ENCODE peak calls at places on chromosomes 2 and 18, in seven cellular contexts. O, P, Z, T, D, G and N are unnamed samples. For H3K4me1, the result is how much of the 10 kb centered on the place peaks cover.

GRCh38 chr2:65429799-65430514 is 2.4 kb downstream of the SPRED2 start:
- DNase-seq in O (no peak), P (no peak), Z (no peak), T (no peak), D (peak), G (peak), N (no peak)

GRCh38 chr2:202037086-202037485 is 3.4 kb downstream of the FZD7 start:
- DNase-seq in O (peak), P (no peak), Z (no peak), T (peak), D (no peak), G (peak), N (no peak)

GRCh38 chr2:96150791-96151594 is 5.8 kb upstream of the DUSP2 start:
- DNase-seq in O (no peak), P (no peak), Z (no peak), T (no peak), D (no peak), G (no peak), N (no peak)

GRCh38 chr2:31239842-31240198 is 5.9 kb downstream of the EHD3 start:
- DNase-seq in O (no peak), P (no peak), Z (no peak), T (peak), D (peak), G (peak), N (peak)

GRCh38 chr18:79434611-79435010 is 38.9 kb downstream of the NFATC1 start:
- DNase-seq in O (no peak), P (no peak), Z (no peak), T (no peak), D (no peak), G (no peak), N (no peak)

GRCh38 chr2:121285077-121285449 is at the start of gene TFCP2L1:
- DNase-seq in O (no peak), P (peak), Z (peak), T (no peak), D (peak), G (no peak), N (peak)

GRCh38 chr2:121408641-121409040 is 122.0 kb upstream of the RNU4ATAC start:
- DNase-seq in O (no peak), P (no peak), Z (no peak), T (peak), D (no peak), G (no peak), N (no peak)

GRCh38 chr2:13638181-13638580 is 921.4 kb downstream of the TRIB2 start:
- DNase-seq in O (no peak), P (no peak), Z (no peak), T (peak), D (peak), G (no peak), N (no peak)

GRCh38 chr2:179226203-179226960 is 38.2 kb downstream of the SESTD1 start:
- DNase-seq in O (no peak), P (no peak), Z (no peak), T (no peak), D (no peak), G (no peak), N (no peak)

GRCh38 chr2:95728878-95729511 is 137.2 kb downstream of the TRIM43 start:
- DNase-seq in O (peak), P (peak), Z (no peak), T (peak), D (peak), G (peak), N (peak)

GRCh38 chr2:30686000-30686399 is 121.2 kb downstream of the CAPN13 start:
- DNase-seq in O (no peak), P (peak), Z (no peak), T (no peak), D (peak), G (no peak), N (peak)

GRCh38 chr2:6231166-6231565 is 539.0 kb downstream of the SOX11 start:
- DNase-seq in O (no peak), P (no peak), Z (no peak), T (no peak), D (peak), G (no peak), N (no peak)

DNA sequence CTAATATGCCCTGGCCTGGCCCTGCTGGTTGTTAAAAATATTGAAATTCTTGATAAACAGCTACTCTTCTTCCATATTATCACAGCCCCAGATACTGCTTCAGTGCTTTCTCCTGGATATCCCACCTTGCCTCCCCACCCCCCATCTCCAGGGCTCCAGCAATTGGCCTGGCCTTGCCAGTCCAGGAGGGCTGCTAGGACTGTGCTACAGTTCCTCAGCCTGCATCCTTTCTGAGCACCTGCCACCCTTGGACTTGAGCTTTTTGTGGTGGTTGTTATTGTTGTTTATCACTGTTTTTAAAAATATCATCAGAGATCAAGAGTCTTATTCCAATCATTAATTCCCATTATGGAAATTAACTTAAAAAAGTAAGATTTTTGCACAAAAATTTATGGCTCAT is 13.5 kb downstream of the HNMT start:
- DNase-seq in O (no peak), P (no peak), Z (no peak), T (no peak), D (no peak), G (no peak), N (no peak)
- H2AK5ac ChIP-seq in O (no peak), P (no peak), Z (no peak), T (no peak), D (no peak), G (no peak), N (no peak)

DNA sequence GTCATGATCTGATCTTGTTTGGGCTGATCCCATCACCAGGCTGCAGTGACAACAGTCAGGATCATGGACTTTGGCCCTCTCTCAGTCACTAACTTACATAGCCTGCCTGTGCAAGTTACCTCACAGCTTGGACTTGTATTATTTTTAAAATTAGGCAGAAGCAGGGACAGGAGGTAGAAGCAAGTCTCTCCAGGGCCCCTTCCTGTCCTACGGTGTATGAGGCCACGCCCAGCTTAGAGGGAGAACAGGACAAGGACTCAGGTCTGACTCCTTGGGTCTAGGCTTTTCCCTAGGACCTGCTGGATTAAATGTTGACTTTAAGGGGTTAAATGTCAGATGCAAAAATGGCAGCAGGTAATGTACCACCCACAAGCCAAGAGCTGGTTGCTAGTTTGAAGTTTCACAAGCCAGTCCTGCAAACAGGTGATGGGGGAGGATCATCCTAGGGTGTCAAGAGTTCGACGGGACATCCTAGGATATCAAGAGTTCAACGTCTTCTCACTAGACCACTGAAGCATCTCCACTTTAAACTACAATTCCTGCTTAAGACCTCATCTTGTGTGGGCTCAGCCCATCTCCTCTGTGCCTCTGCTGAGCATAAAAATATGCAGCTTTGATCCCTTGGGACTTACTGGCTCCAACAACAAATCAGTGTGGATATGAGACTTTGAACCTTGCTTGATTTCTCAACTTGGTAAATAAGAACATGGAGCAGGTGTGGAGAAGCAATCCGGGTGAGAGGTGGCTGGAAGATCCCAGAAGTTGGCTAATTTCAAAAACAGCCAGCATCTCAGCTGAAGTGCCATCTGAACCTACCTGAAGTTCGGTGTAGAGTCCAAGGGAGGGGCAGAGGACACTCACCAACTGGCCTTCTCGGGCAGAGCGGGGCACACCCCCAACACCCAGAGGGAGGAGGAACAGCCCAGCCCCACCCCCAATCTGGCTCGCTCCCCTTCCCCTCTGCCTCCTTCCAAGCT is 39.5 kb downstream of the SFXN5 start:
- DNase-seq in O (no peak), P (no peak), Z (no peak), T (no peak), D (no peak), G (no peak), N (no peak)
- H3K4me1 ChIP-seq in O (under half), P (under half), Z (under half), T (under half), D (under half), G (under half), N (under half)

DNA sequence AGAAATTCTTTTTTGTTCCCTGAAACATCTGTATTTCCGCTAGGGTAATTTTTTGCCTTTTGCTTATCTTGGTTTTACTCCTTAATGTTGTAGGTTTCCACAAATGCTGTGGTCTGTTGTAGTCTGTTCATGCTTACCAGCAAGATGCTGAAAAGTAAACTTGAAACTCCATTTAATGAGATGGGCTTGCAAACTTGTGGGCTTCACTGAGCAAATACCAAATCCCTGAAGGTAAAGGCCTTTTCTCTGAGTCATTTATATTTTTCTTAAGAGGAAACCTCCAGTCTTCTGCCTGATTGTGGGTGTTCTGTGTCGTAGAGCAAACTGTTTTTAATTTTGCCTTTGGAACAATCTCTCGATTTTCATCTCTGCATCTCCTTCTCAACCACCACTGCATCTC is 9.3 kb downstream of the SP140 start:
- DNase-seq in O (no peak), P (no peak), Z (no peak), T (peak), D (no peak), G (no peak), N (no peak)
- H2AK5ac ChIP-seq in O (no peak), P (no peak), Z (no peak), T (no peak), D (no peak), G (no peak), N (no peak)

GRCh38 chr2:134287323-134287722 is 33.5 kb downstream of the MGAT5 start:
- DNase-seq in O (no peak), P (no peak), Z (no peak), T (no peak), D (no peak), G (no peak), N (no peak)

GRCh38 chr2:134292514-134292913 is 38.6 kb downstream of the MGAT5 start:
- DNase-seq in O (no peak), P (peak), Z (no peak), T (no peak), D (no peak), G (no peak), N (no peak)

GRCh38 chr2:134289225-134289624 is 35.4 kb downstream of the MGAT5 start:
- DNase-seq in O (no peak), P (no peak), Z (no peak), T (no peak), D (no peak), G (no peak), N (no peak)

GRCh38 chr2:134288814-134289213 is 34.9 kb downstream of the MGAT5 start:
- DNase-seq in O (no peak), P (no peak), Z (no peak), T (no peak), D (no peak), G (no peak), N (no peak)

GRCh38 chr2:134290363-134290762 is 36.5 kb downstream of the MGAT5 start:
- DNase-seq in O (no peak), P (no peak), Z (no peak), T (no peak), D (no peak), G (no peak), N (no peak)
- H3K4me1 ChIP-seq in O (under half), P (under half), Z (under half), T (under half), D (under half), G (under half), N (under half)

DNA sequence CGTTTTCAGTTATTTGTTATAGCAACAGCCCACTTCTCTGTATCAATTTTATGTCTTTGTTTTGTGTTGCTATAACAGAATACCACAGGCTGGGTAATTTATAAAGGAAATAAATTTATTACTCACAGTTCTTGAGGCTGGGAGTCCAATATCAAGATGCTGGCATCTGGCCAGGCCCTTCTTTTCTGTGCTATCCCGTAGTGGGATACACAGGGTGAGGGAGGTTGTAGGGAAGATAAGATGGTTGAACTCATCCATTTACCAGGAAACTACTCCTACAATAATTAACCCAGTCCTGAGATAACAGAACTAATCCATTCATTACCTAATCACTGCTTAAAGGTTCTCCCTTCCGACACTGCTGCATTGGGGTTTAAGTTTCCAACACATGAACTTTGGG is 220.7 kb downstream of the TPGS2 start:
- DNase-seq in O (no peak), P (peak), Z (no peak), T (no peak), D (no peak), G (no peak), N (no peak)
- H2AK5ac ChIP-seq in O (no peak), P (no peak), Z (no peak), T (no peak), D (no peak), G (no peak), N (no peak)

GRCh38 chr2:106197878-106198277 is 3.8 kb upstream of the UXS1 start:
- DNase-seq in O (no peak), P (peak), Z (no peak), T (peak), D (peak), G (peak), N (no peak)
- H3K4me1 ChIP-seq in O (under half), P (under half), Z (under half), T (under half), D (under half), G (under half), N (under half)

DNA sequence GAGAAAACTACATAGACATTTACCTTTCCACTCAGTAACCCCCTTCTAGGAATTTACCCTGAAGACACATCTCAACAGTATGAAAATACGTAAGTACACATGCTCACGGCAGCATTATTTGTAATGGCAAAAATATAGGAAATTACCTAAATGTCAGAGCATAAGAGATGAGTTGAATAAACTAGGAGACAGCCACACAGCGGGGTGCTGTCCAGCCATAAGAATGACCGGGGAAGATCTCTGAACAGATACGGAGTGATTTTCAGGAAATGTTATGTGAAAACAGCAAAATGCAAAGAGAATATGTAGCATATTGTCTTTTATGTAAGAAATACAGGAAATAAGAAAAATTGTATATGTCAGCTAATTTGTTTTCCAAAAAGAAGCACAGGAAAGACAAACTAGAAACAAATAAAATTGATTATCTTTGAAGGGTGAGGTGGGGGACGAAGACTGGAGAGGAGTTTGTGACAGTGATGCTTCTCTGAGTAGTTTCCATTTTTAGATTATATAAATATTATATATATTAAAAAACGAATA is 195.3 kb downstream of the HAUS1 start:
- DNase-seq in O (no peak), P (no peak), Z (no peak), T (no peak), D (no peak), G (no peak), N (no peak)
- H2AK5ac ChIP-seq in O (no peak), P (no peak), Z (no peak), T (no peak), D (no peak), G (no peak), N (no peak)

GRCh38 chr2:54561010-54561409 is 104.9 kb downstream of the SPTBN1 start:
- DNase-seq in O (no peak), P (no peak), Z (no peak), T (no peak), D (no peak), G (no peak), N (no peak)

GRCh38 chr2:54560146-54560881 is 104.2 kb downstream of the SPTBN1 start:
- DNase-seq in O (no peak), P (no peak), Z (no peak), T (peak), D (peak), G (peak), N (no peak)

GRCh38 chr2:54558188-54558975 is 102.3 kb downstream of the SPTBN1 start:
- DNase-seq in O (peak), P (peak), Z (peak), T (peak), D (peak), G (peak), N (peak)

GRCh38 chr2:54558976-54559410 is 102.9 kb downstream of the SPTBN1 start:
- DNase-seq in O (no peak), P (peak), Z (no peak), T (no peak), D (peak), G (peak), N (no peak)

DNA sequence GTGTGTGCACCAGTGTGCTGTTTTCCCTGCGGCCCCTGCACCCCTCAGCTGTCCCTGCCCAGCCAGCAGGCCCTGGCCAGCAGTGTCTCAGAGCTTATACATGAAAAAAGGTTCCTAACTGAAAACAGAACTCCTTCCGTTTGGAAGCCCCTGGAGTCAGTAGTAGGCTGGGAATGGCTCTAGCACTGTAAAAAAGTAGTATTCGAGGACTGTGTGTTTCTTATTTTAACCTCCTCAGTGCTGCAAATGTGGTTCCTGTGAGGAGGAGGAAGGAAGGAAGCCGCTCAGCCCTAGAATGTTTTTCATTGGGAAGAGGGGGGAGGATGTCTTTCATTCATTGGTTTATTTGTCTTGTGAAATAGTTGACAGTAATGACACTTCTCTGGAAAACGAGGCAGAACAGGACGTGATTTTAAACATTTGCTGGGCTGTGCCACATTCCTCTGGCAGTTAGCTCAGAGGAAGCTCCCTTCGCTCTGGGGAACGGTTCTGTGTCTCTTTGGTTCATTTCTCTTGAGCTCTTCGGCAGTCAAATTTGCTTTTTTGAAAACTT is 103.5 kb downstream of the SPTBN1 start:
- DNase-seq in O (no peak), P (peak), Z (no peak), T (peak), D (peak), G (peak), N (no peak)
- H3K4me1 ChIP-seq in O (under half), P (under half), Z (under half), T (under half), D (under half), G (under half), N (under half)